ENCODE peak calls at places on chromosomes 6 and 20, in four cellular contexts. One of them, this sample, is unnamed.

GRCh38 chr6:153997221-153997620 is 41.8 kb upstream of the OPRM1 start:
- DNase-seq in psoas muscle: no peak
- DNase-seq in SK-N-SH: no peak
- DNase-seq in ascending aorta: no peak
- DNase-seq in this sample: no peak

GRCh38 chr6:105102186-105102585 is 77.6 kb downstream of the POPDC3 start:
- DNase-seq in SK-N-SH: no peak
- DNase-seq in ascending aorta: no peak
- DNase-seq in psoas muscle: peak
- DNase-seq in this sample: no peak

GRCh38 chr6:157510329-157511188 is 129.6 kb downstream of the ZDHHC14 start:
- DNase-seq in ascending aorta: no peak
- DNase-seq in psoas muscle: no peak
- DNase-seq in SK-N-SH: no peak
- DNase-seq in this sample: no peak

GRCh38 chr6:68282646-68283045 is 352.4 kb upstream of the ADGRB3 start:
- DNase-seq in psoas muscle: no peak
- DNase-seq in SK-N-SH: no peak
- DNase-seq in ascending aorta: no peak
- DNase-seq in this sample: no peak

GRCh38 chr6:24205020-24205492 is 79.0 kb downstream of the NRSN1 start:
- DNase-seq in psoas muscle: no peak
- DNase-seq in SK-N-SH: peak
- DNase-seq in ascending aorta: no peak
- DNase-seq in this sample: no peak

GRCh38 chr20:38658879-38659612 is 57.4 kb downstream of the ARHGAP40 start:
- DNase-seq in ascending aorta: no peak
- DNase-seq in SK-N-SH: peak
- DNase-seq in psoas muscle: no peak
- DNase-seq in this sample: no peak

GRCh38 chr6:109019911-109020310 is 74.7 kb downstream of the SESN1 start:
- DNase-seq in SK-N-SH: no peak
- DNase-seq in ascending aorta: no peak
- DNase-seq in psoas muscle: no peak
- DNase-seq in this sample: no peak

GRCh38 chr20:44471481-44471882 is 4.2 kb upstream of the TTPAL start:
- DNase-seq in ascending aorta: no peak
- DNase-seq in SK-N-SH: peak
- DNase-seq in psoas muscle: no peak
- DNase-seq in this sample: no peak

GRCh38 chr6:27375613-27376079 is 12.9 kb upstream of the ZNF391 start:
- DNase-seq in SK-N-SH: no peak
- DNase-seq in psoas muscle: no peak
- DNase-seq in ascending aorta: no peak
- DNase-seq in this sample: no peak

GRCh38 chr6:108027594-108027993 is 46.9 kb downstream of the OSTM1 start:
- DNase-seq in ascending aorta: no peak
- DNase-seq in SK-N-SH: no peak
- DNase-seq in psoas muscle: no peak
- DNase-seq in this sample: no peak

GRCh38 chr20:7696311-7696710 is 243.9 kb downstream of the HAO1 start:
- DNase-seq in psoas muscle: no peak
- DNase-seq in SK-N-SH: no peak
- DNase-seq in ascending aorta: no peak
- DNase-seq in this sample: no peak

GRCh38 chr6:31794294-31794865 is 1.2 kb downstream of the VARS1 start:
- DNase-seq in ascending aorta: no peak
- DNase-seq in SK-N-SH: no peak
- DNase-seq in psoas muscle: no peak
- DNase-seq in this sample: no peak

GRCh38 chr20:34475979-34476736 is 40.1 kb upstream of the DYNLRB1 start:
- DNase-seq in ascending aorta: no peak
- DNase-seq in psoas muscle: peak
- DNase-seq in SK-N-SH: peak
- DNase-seq in this sample: no peak

GRCh38 chr6:98526465-98526864 is 307.9 kb upstream of the POU3F2 start:
- DNase-seq in ascending aorta: no peak
- DNase-seq in psoas muscle: no peak
- DNase-seq in SK-N-SH: no peak
- DNase-seq in this sample: no peak

GRCh38 chr6:136331461-136331860 is 41.8 kb upstream of the BCLAF1 start:
- DNase-seq in psoas muscle: no peak
- DNase-seq in SK-N-SH: no peak
- DNase-seq in ascending aorta: no peak
- DNase-seq in this sample: no peak

GRCh38 chr6:112939543-112939942 is 592.4 kb downstream of the RFPL4B start:
- DNase-seq in ascending aorta: no peak
- DNase-seq in psoas muscle: no peak
- DNase-seq in SK-N-SH: peak
- DNase-seq in this sample: no peak

GRCh38 chr6:34560366-34561226 is 4.5 kb upstream of the SPDEF start:
- DNase-seq in SK-N-SH: peak
- DNase-seq in ascending aorta: no peak
- DNase-seq in psoas muscle: no peak
- DNase-seq in this sample: no peak

GRCh38 chr6:5158191-5158590 is 73.0 kb downstream of the PPP1R3G start:
- DNase-seq in psoas muscle: no peak
- DNase-seq in ascending aorta: no peak
- DNase-seq in SK-N-SH: no peak
- DNase-seq in this sample: no peak

GRCh38 chr6:138907167-138907566 is 80.9 kb downstream of the REPS1 start:
- DNase-seq in ascending aorta: no peak
- DNase-seq in psoas muscle: no peak
- DNase-seq in SK-N-SH: no peak
- DNase-seq in this sample: no peak

GRCh38 chr6:138914701-138915100 is 73.4 kb downstream of the REPS1 start:
- DNase-seq in psoas muscle: no peak
- DNase-seq in SK-N-SH: no peak
- DNase-seq in ascending aorta: no peak
- DNase-seq in this sample: no peak

GRCh38 chr6:138912308-138912707 is 75.7 kb downstream of the REPS1 start:
- DNase-seq in SK-N-SH: no peak
- DNase-seq in psoas muscle: no peak
- DNase-seq in ascending aorta: no peak
- DNase-seq in this sample: no peak

GRCh38 chr6:138909975-138910374 is 78.1 kb downstream of the REPS1 start:
- DNase-seq in SK-N-SH: no peak
- DNase-seq in ascending aorta: no peak
- DNase-seq in psoas muscle: no peak
- DNase-seq in this sample: no peak

DNA sequence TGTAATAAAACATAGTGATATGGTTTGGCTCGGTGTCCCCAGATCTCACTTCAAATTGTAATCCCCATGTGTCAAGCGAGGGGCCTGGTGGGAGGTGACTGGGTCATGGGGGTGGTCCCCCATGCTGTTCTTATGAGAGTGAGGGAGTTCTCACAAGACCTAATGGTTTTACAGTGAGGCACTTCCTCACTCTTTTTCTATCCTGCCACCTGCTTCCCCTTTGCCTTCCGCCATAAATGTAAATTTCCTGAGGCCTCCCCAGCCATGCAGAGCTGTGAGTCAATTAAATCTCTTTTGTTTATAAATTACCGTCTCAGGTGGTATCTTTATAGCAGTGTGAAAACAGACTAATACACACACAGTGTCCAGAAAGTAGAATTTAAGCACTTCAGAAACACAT is 78.5 kb downstream of the REPS1 start:
- DNase-seq in SK-N-SH: no peak
- DNase-seq in ascending aorta: no peak
- DNase-seq in psoas muscle: no peak
- DNase-seq in this sample: no peak
- H3K4me3 ChIP-seq in SK-N-SH: no peak
- H3K4me3 ChIP-seq in ascending aorta: no peak
- H3K4me3 ChIP-seq in psoas muscle: no peak
- H3K4me3 ChIP-seq in this sample: no peak

DNA sequence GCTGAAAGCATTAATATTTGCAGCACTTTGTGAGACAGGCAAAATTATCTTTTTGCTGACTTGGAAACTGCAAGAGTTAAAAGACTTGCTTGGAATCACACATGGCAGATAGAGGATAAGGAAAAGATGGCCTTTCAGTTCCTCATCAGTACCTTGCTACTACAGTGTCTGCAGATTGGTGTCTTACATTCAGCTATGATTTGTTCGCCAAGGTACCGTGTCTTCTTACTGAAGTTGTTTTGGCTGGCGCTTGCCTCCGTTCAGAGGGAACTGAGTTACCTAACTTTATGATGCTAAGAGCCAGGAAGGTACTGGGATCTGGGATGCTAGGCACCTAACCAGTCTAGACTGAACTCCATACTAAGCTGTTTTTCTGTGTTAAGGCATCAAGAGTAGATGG is 2.3 kb downstream of the WTAP start:
- DNase-seq in psoas muscle: peak
- DNase-seq in ascending aorta: no peak
- DNase-seq in SK-N-SH: no peak
- DNase-seq in this sample: no peak
- H3K4me3 ChIP-seq in psoas muscle: peak
- H3K4me3 ChIP-seq in ascending aorta: peak
- H3K4me3 ChIP-seq in SK-N-SH: peak
- H3K4me3 ChIP-seq in this sample: peak

DNA sequence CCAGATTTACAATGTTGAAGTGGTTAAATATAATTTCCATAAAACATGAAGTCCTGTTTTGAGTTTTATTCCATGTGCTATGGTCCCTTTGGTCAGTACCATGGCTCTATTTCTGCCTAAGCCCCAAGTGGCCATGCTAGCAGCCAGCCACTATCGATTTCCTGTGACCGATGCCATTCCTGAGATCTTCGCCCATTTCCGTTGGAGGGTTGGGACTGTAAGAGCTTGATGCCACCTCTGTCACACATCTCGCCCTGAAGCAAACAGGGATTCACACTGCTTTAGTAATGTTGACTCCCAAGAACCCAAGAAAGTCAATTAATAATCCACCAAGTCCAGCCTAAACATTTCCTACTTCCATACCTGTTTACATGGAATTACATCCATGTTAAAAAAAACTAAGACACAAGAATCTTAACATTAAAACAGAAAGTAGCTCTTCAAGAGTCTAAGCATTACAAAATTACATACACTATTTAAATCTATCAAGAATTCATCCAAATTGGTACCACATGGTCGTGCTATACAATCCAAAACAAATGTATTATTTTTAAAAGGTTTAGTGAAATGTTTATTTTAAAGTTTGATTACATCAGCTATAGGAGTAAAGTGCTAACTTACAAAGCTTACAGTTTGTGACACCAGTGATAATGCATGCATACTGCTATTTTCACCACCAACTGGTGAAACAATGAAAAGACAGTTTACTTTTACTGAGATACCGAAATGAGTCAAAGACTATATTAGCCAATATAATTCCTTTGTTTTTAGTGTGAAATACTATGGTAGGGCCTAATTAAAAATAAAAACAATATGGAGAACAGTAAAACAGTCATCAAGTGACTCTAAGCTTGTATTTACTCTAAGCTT is 2.5 kb downstream of the RBM39 start:
- DNase-seq in SK-N-SH: peak
- DNase-seq in psoas muscle: no peak
- DNase-seq in ascending aorta: no peak
- DNase-seq in this sample: no peak
- H3K4me3 ChIP-seq in SK-N-SH: peak
- H3K4me3 ChIP-seq in psoas muscle: peak
- H3K4me3 ChIP-seq in ascending aorta: peak
- H3K4me3 ChIP-seq in this sample: peak

GRCh38 chr20:20364747-20365558 is 3.0 kb upstream of the INSM1 start:
- DNase-seq in SK-N-SH: no peak
- DNase-seq in ascending aorta: no peak
- DNase-seq in psoas muscle: no peak
- DNase-seq in this sample: no peak

GRCh38 chr20:20365593-20365992 is 2.3 kb upstream of the INSM1 start:
- DNase-seq in psoas muscle: no peak
- DNase-seq in ascending aorta: no peak
- DNase-seq in SK-N-SH: no peak
- DNase-seq in this sample: no peak

GRCh38 chr20:20362774-20363435 is 5.0 kb upstream of the INSM1 start:
- DNase-seq in ascending aorta: no peak
- DNase-seq in SK-N-SH: peak
- DNase-seq in psoas muscle: no peak
- DNase-seq in this sample: no peak

GRCh38 chr20:20363449-20364015 is 4.4 kb upstream of the INSM1 start:
- DNase-seq in psoas muscle: no peak
- DNase-seq in ascending aorta: no peak
- DNase-seq in SK-N-SH: no peak
- DNase-seq in this sample: no peak

GRCh38 chr20:20364016-20364746 is 3.7 kb upstream of the INSM1 start:
- DNase-seq in ascending aorta: no peak
- DNase-seq in psoas muscle: no peak
- DNase-seq in SK-N-SH: peak
- DNase-seq in this sample: no peak
- H3K4me3 ChIP-seq in ascending aorta: no peak
- H3K4me3 ChIP-seq in psoas muscle: no peak
- H3K4me3 ChIP-seq in SK-N-SH: no peak
- H3K4me3 ChIP-seq in this sample: no peak

GRCh38 chr6:82144852-82145332 is 102.7 kb downstream of the IBTK start:
- DNase-seq in ascending aorta: peak
- DNase-seq in psoas muscle: peak
- DNase-seq in SK-N-SH: peak
- DNase-seq in this sample: peak
- H3K4me3 ChIP-seq in ascending aorta: peak
- H3K4me3 ChIP-seq in psoas muscle: peak
- H3K4me3 ChIP-seq in SK-N-SH: peak
- H3K4me3 ChIP-seq in this sample: no peak

GRCh38 chr20:25084616-25085187 is 2.8 kb upstream of the VSX1 start:
- DNase-seq in ascending aorta: no peak
- DNase-seq in SK-N-SH: no peak
- DNase-seq in psoas muscle: peak
- DNase-seq in this sample: no peak
- H3K4me3 ChIP-seq in ascending aorta: no peak
- H3K4me3 ChIP-seq in SK-N-SH: no peak
- H3K4me3 ChIP-seq in psoas muscle: no peak
- H3K4me3 ChIP-seq in this sample: no peak

GRCh38 chr6:3088853-3089445 is 20.7 kb downstream of the RIPK1 start:
- DNase-seq in SK-N-SH: no peak
- DNase-seq in psoas muscle: no peak
- DNase-seq in ascending aorta: no peak
- DNase-seq in this sample: no peak

GRCh38 chr6:3086282-3086946 is 18.1 kb downstream of the RIPK1 start:
- DNase-seq in SK-N-SH: no peak
- DNase-seq in ascending aorta: no peak
- DNase-seq in psoas muscle: no peak
- DNase-seq in this sample: no peak

GRCh38 chr6:3088446-3088845 is 20.2 kb downstream of the RIPK1 start:
- DNase-seq in ascending aorta: no peak
- DNase-seq in psoas muscle: peak
- DNase-seq in SK-N-SH: no peak
- DNase-seq in this sample: no peak

GRCh38 chr6:3081965-3082364 is 13.7 kb downstream of the RIPK1 start:
- DNase-seq in SK-N-SH: no peak
- DNase-seq in ascending aorta: no peak
- DNase-seq in psoas muscle: no peak
- DNase-seq in this sample: no peak

DNA sequence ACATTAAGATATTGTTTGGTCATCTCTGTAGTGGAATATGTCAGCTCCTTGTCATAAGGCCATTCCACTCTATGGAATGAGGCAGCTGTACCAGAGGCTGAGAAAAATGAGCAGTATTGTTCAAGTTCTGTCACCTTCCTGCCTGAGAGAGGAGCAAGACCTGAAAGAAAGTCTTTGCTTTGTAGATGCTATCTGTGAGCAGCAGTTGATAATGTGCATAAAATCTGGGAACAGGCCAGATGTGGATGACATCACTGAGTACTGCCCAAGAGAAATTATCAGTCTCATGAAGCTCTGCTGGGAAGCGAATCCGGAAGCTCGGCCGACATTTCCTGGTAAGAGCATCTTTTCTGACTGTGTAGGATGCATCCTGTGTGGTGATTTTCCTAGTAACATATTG is 16.8 kb downstream of the RIPK1 start:
- DNase-seq in psoas muscle: no peak
- DNase-seq in ascending aorta: no peak
- DNase-seq in SK-N-SH: peak
- DNase-seq in this sample: no peak
- H3K4me3 ChIP-seq in psoas muscle: no peak
- H3K4me3 ChIP-seq in ascending aorta: no peak
- H3K4me3 ChIP-seq in SK-N-SH: no peak
- H3K4me3 ChIP-seq in this sample: no peak

This sample was measured in epithelial cell of proximal tubule.